ENCODE peak calls at places on chromosomes 3 and 15, in nine cellular contexts. One of them, this sample, is unnamed.

GRCh38 chr15:78242128-78242527 is 7.8 kb upstream of the ACSBG1 start:
- DNase-seq in heart right ventricle: no peak
- DNase-seq in Panc1: no peak
- DNase-seq in kidney epithelial cell: no peak
- DNase-seq in cardiac fibroblast: peak; percentile 32
- DNase-seq in cardiac muscle cell: peak; percentile 26
- DNase-seq in AG09309: no peak
- DNase-seq in astrocyte of the spinal cord: no peak
- DNase-seq in colonic mucosa: peak; percentile 59
- DNase-seq in this sample: no peak

GRCh38 chr3:74314696-74315095 is 299.8 kb downstream of the CNTN3 start:
- DNase-seq in heart right ventricle: no peak
- DNase-seq in Panc1: no peak
- DNase-seq in kidney epithelial cell: no peak
- DNase-seq in cardiac fibroblast: peak; percentile 43
- DNase-seq in cardiac muscle cell: no peak
- DNase-seq in AG09309: no peak
- DNase-seq in astrocyte of the spinal cord: no peak
- DNase-seq in colonic mucosa: no peak
- DNase-seq in this sample: peak; percentile 73

GRCh38 chr15:68982976-68983550 is 31.4 kb upstream of the NOX5 start:
- DNase-seq in heart right ventricle: no peak
- DNase-seq in Panc1: no peak
- DNase-seq in kidney epithelial cell: no peak
- DNase-seq in cardiac fibroblast: no peak
- DNase-seq in cardiac muscle cell: no peak
- DNase-seq in AG09309: no peak
- DNase-seq in astrocyte of the spinal cord: no peak
- DNase-seq in colonic mucosa: no peak
- DNase-seq in this sample: no peak

GRCh38 chr3:97353176-97353575 is 411.4 kb upstream of the ARL6 start:
- DNase-seq in heart right ventricle: no peak
- DNase-seq in Panc1: no peak
- DNase-seq in kidney epithelial cell: no peak
- DNase-seq in cardiac fibroblast: no peak
- DNase-seq in cardiac muscle cell: no peak
- DNase-seq in AG09309: no peak
- DNase-seq in astrocyte of the spinal cord: no peak
- DNase-seq in colonic mucosa: no peak
- DNase-seq in this sample: no peak

GRCh38 chr3:190005343-190006113 is 115.2 kb downstream of the P3H2 start:
- DNase-seq in heart right ventricle: no peak
- DNase-seq in Panc1: no peak
- DNase-seq in kidney epithelial cell: no peak
- DNase-seq in cardiac fibroblast: no peak
- DNase-seq in cardiac muscle cell: no peak
- DNase-seq in AG09309: no peak
- DNase-seq in astrocyte of the spinal cord: no peak
- DNase-seq in colonic mucosa: no peak
- DNase-seq in this sample: no peak

GRCh38 chr3:149215474-149215873 is 6.2 kb downstream of the CP start:
- DNase-seq in heart right ventricle: no peak
- DNase-seq in Panc1: no peak
- DNase-seq in kidney epithelial cell: no peak
- DNase-seq in cardiac fibroblast: no peak
- DNase-seq in cardiac muscle cell: peak; percentile 35
- DNase-seq in AG09309: no peak
- DNase-seq in astrocyte of the spinal cord: no peak
- DNase-seq in colonic mucosa: no peak
- DNase-seq in this sample: no peak

GRCh38 chr15:74983725-74984231 is 11.6 kb upstream of the SCAMP5 start:
- DNase-seq in heart right ventricle: no peak
- DNase-seq in Panc1: no peak
- DNase-seq in kidney epithelial cell: no peak
- DNase-seq in cardiac fibroblast: no peak
- DNase-seq in cardiac muscle cell: no peak
- DNase-seq in AG09309: no peak
- DNase-seq in astrocyte of the spinal cord: no peak
- DNase-seq in colonic mucosa: no peak
- DNase-seq in this sample: no peak

GRCh38 chr3:12891985-12892839 is 50.8 kb upstream of the RPL32 start:
- DNase-seq in heart right ventricle: no peak
- DNase-seq in Panc1: peak; percentile 33
- DNase-seq in kidney epithelial cell: no peak
- DNase-seq in cardiac fibroblast: peak; percentile 73
- DNase-seq in cardiac muscle cell: peak; percentile 76
- DNase-seq in AG09309: peak; percentile 8
- DNase-seq in astrocyte of the spinal cord: peak; percentile 57
- DNase-seq in colonic mucosa: peak; percentile 40
- DNase-seq in this sample: peak; percentile 41

GRCh38 chr3:180684807-180685206 is 5.5 kb upstream of the CCDC39 start:
- DNase-seq in heart right ventricle: no peak
- DNase-seq in Panc1: no peak
- DNase-seq in kidney epithelial cell: no peak
- DNase-seq in cardiac fibroblast: no peak
- DNase-seq in cardiac muscle cell: no peak
- DNase-seq in AG09309: no peak
- DNase-seq in astrocyte of the spinal cord: no peak
- DNase-seq in colonic mucosa: no peak
- DNase-seq in this sample: no peak

GRCh38 chr3:171028779-171029232 is 2.3 kb upstream of the SLC2A2 start:
- DNase-seq in heart right ventricle: no peak
- DNase-seq in Panc1: no peak
- DNase-seq in kidney epithelial cell: peak; percentile 57
- DNase-seq in cardiac fibroblast: peak; percentile 95
- DNase-seq in cardiac muscle cell: peak; percentile 94
- DNase-seq in AG09309: peak; percentile 61
- DNase-seq in astrocyte of the spinal cord: peak; percentile 80
- DNase-seq in colonic mucosa: no peak
- DNase-seq in this sample: peak; percentile 88

GRCh38 chr15:78943692-78944091 is 1.2 kb downstream of the CTSH start:
- DNase-seq in heart right ventricle: no peak
- DNase-seq in Panc1: no peak
- DNase-seq in kidney epithelial cell: no peak
- DNase-seq in cardiac fibroblast: no peak
- DNase-seq in cardiac muscle cell: no peak
- DNase-seq in AG09309: no peak
- DNase-seq in astrocyte of the spinal cord: no peak
- DNase-seq in colonic mucosa: no peak
- DNase-seq in this sample: no peak

GRCh38 chr3:197458906-197459470 is 96.8 kb downstream of the BDH1 start:
- DNase-seq in heart right ventricle: no peak
- DNase-seq in Panc1: no peak
- DNase-seq in kidney epithelial cell: no peak
- DNase-seq in cardiac fibroblast: no peak
- DNase-seq in cardiac muscle cell: no peak
- DNase-seq in AG09309: no peak
- DNase-seq in astrocyte of the spinal cord: no peak
- DNase-seq in colonic mucosa: peak; percentile 66
- DNase-seq in this sample: no peak

GRCh38 chr3:13282986-13283876 is 136.9 kb downstream of the NUP210 start:
- DNase-seq in heart right ventricle: peak; percentile 46
- DNase-seq in Panc1: no peak
- DNase-seq in kidney epithelial cell: no peak
- DNase-seq in cardiac fibroblast: no peak
- DNase-seq in cardiac muscle cell: no peak
- DNase-seq in AG09309: no peak
- DNase-seq in astrocyte of the spinal cord: no peak
- DNase-seq in colonic mucosa: no peak
- DNase-seq in this sample: peak; percentile 31

GRCh38 chr3:113441051-113441770 is at the start of gene CFAP44:
- DNase-seq in heart right ventricle: peak; percentile 82
- DNase-seq in Panc1: no peak
- DNase-seq in kidney epithelial cell: no peak
- DNase-seq in cardiac fibroblast: peak; percentile 75
- DNase-seq in cardiac muscle cell: peak; percentile 90
- DNase-seq in AG09309: no peak
- DNase-seq in astrocyte of the spinal cord: peak; percentile 72
- DNase-seq in colonic mucosa: peak; percentile 85
- DNase-seq in this sample: peak; percentile 21

GRCh38 chr3:41202075-41202833 is 2.9 kb downstream of the CTNNB1 start:
- DNase-seq in heart right ventricle: no peak
- DNase-seq in Panc1: no peak
- DNase-seq in kidney epithelial cell: no peak
- DNase-seq in cardiac fibroblast: no peak
- DNase-seq in cardiac muscle cell: no peak
- DNase-seq in AG09309: no peak
- DNase-seq in astrocyte of the spinal cord: peak; percentile 16
- DNase-seq in colonic mucosa: no peak
- DNase-seq in this sample: no peak

GRCh38 chr3:41204369-41204768 is 5.1 kb downstream of the CTNNB1 start:
- DNase-seq in heart right ventricle: no peak
- DNase-seq in Panc1: no peak
- DNase-seq in kidney epithelial cell: no peak
- DNase-seq in cardiac fibroblast: no peak
- DNase-seq in cardiac muscle cell: no peak
- DNase-seq in AG09309: no peak
- DNase-seq in astrocyte of the spinal cord: no peak
- DNase-seq in colonic mucosa: no peak
- DNase-seq in this sample: no peak

GRCh38 chr3:41205591-41205990 is 6.3 kb downstream of the CTNNB1 start:
- DNase-seq in heart right ventricle: no peak
- DNase-seq in Panc1: no peak
- DNase-seq in kidney epithelial cell: no peak
- DNase-seq in cardiac fibroblast: no peak
- DNase-seq in cardiac muscle cell: no peak
- DNase-seq in AG09309: no peak
- DNase-seq in astrocyte of the spinal cord: no peak
- DNase-seq in colonic mucosa: no peak
- DNase-seq in this sample: no peak

GRCh38 chr3:41200669-41201021 is 1.3 kb downstream of the CTNNB1 start:
- DNase-seq in heart right ventricle: no peak
- DNase-seq in Panc1: no peak
- DNase-seq in kidney epithelial cell: no peak
- DNase-seq in cardiac fibroblast: peak; percentile 57
- DNase-seq in cardiac muscle cell: peak; percentile 64
- DNase-seq in AG09309: no peak
- DNase-seq in astrocyte of the spinal cord: peak; percentile 70
- DNase-seq in colonic mucosa: peak; percentile 41
- DNase-seq in this sample: peak; percentile 35

GRCh38 chr3:41202834-41203345 is 3.6 kb downstream of the CTNNB1 start:
- DNase-seq in heart right ventricle: no peak
- DNase-seq in Panc1: no peak
- DNase-seq in kidney epithelial cell: no peak
- DNase-seq in cardiac fibroblast: peak; percentile 70
- DNase-seq in cardiac muscle cell: peak; percentile 73
- DNase-seq in AG09309: no peak
- DNase-seq in astrocyte of the spinal cord: peak; percentile 73
- DNase-seq in colonic mucosa: no peak
- DNase-seq in this sample: peak; percentile 71
- H3K4me3 ChIP-seq in heart right ventricle: peak overlapping the region; percentile 80
- H3K4me3 ChIP-seq in Panc1: peak overlapping the region; percentile 89
- H3K4me3 ChIP-seq in kidney epithelial cell: no peak overlapping the region
- H3K4me3 ChIP-seq in cardiac fibroblast: no peak overlapping the region
- H3K4me3 ChIP-seq in cardiac muscle cell: peak overlapping the region; percentile 97
- H3K4me3 ChIP-seq in AG09309: no peak overlapping the region
- H3K4me3 ChIP-seq in astrocyte of the spinal cord: peak overlapping the region; percentile 97
- H3K4me3 ChIP-seq in colonic mucosa: no peak overlapping the region
- H3K4me3 ChIP-seq in this sample: no peak overlapping the region

DNA sequence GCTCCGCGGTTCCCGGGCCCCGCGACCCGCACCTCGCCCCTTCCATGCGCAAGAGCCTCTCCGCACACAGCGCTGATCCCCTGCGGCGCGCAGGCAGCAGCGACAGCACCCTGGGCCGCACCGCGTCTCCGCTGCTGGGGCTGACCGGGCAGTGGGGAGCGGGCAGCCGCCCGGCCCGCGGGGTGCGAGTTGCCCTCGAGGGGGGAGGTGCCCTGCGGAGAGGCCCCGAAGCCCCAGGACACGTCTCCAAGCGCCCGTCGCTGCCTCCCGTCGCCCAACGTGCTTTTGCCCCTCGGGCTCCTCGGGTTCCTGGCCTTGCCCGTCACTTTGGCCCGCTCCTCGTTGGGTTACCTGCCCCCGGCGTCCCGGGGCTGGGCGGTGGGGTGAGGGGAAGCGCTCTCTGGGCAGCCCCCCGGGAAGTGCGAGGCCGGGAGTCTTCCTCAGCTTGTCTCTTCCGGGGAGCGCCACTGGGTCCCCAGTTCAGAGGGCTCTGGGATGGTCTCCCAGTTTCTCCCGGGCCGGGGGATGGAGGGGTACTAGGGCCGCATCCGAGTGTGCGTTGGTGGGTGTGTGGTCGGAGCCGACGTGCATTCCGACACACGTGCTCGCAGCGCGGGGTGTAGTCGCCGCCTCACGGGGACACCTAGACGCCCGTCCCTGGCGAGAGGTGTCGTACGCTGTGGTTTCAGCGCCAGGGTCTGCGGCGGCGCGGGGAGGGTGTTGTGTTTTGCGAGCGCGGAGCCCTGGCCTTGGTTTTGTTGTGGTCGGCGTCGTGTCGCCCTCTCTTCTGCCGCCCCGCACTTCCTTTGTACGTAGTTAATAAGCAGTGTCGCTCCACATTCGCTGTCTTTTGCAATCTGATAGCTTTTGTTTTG is 1.9 kb downstream of the IGF1R start:
- DNase-seq in heart right ventricle: peak; percentile 39
- DNase-seq in Panc1: no peak
- DNase-seq in kidney epithelial cell: no peak
- DNase-seq in cardiac fibroblast: peak; percentile 38
- DNase-seq in cardiac muscle cell: no peak
- DNase-seq in AG09309: no peak
- DNase-seq in astrocyte of the spinal cord: no peak
- DNase-seq in colonic mucosa: peak; percentile 53
- DNase-seq in this sample: peak; percentile 60
- TF ChIP-seq CTCF in heart right ventricle: no peak
- TF ChIP-seq CTCF in Panc1: no peak
- TF ChIP-seq CTCF in kidney epithelial cell: no peak
- TF ChIP-seq CTCF in cardiac fibroblast: no peak
- TF ChIP-seq CTCF in cardiac muscle cell: no peak
- TF ChIP-seq CTCF in AG09309: no peak
- TF ChIP-seq CTCF in astrocyte of the spinal cord: no peak
- TF ChIP-seq CTCF in colonic mucosa: no peak
- TF ChIP-seq CTCF in this sample: no peak

DNA sequence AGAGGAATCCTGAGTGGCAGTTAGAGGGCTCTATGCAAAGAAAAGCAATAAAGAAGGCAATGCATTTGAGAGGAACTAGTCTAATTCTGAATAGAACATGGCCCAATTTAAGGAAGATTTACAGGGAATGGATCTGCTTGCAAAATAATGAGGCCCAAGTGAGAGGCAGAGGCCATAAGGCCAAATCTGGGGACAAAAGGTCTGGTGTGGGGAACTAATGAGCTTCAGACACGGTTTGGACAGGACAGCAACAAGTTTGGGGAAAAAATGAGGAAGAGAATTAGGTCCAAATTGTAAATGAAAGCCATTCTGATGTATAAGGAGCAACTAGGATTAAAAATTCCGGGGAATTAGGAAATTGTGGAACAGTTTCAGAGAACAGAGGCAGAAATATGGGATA is 73.9 kb downstream of the RBPMS2 start:
- DNase-seq in heart right ventricle: no peak
- DNase-seq in Panc1: no peak
- DNase-seq in kidney epithelial cell: no peak
- DNase-seq in cardiac fibroblast: no peak
- DNase-seq in cardiac muscle cell: no peak
- DNase-seq in AG09309: no peak
- DNase-seq in astrocyte of the spinal cord: no peak
- DNase-seq in colonic mucosa: no peak
- DNase-seq in this sample: no peak
- H3K4me3 ChIP-seq in heart right ventricle: peak overlapping the region; percentile 92
- H3K4me3 ChIP-seq in Panc1: peak overlapping the region; percentile 62
- H3K4me3 ChIP-seq in kidney epithelial cell: peak overlapping the region; percentile 95
- H3K4me3 ChIP-seq in cardiac fibroblast: peak overlapping the region; percentile 1
- H3K4me3 ChIP-seq in cardiac muscle cell: peak overlapping the region; percentile 83
- H3K4me3 ChIP-seq in AG09309: peak overlapping the region; percentile 17
- H3K4me3 ChIP-seq in astrocyte of the spinal cord: peak overlapping the region; percentile 69
- H3K4me3 ChIP-seq in colonic mucosa: peak overlapping the region; percentile 80
- H3K4me3 ChIP-seq in this sample: peak overlapping the region; percentile 81

GRCh38 chr3:131277836-131278497 is 103.6 kb upstream of the NUDT16 start:
- DNase-seq in heart right ventricle: no peak
- DNase-seq in Panc1: no peak
- DNase-seq in kidney epithelial cell: no peak
- DNase-seq in cardiac fibroblast: peak; percentile 36
- DNase-seq in cardiac muscle cell: peak; percentile 43
- DNase-seq in AG09309: no peak
- DNase-seq in astrocyte of the spinal cord: peak; percentile 47
- DNase-seq in colonic mucosa: no peak
- DNase-seq in this sample: peak; percentile 45
- TF ChIP-seq CTCF in heart right ventricle: no peak
- TF ChIP-seq CTCF in Panc1: no peak
- TF ChIP-seq CTCF in kidney epithelial cell: no peak
- TF ChIP-seq CTCF in cardiac fibroblast: no peak
- TF ChIP-seq CTCF in cardiac muscle cell: no peak
- TF ChIP-seq CTCF in AG09309: no peak
- TF ChIP-seq CTCF in astrocyte of the spinal cord: no peak
- TF ChIP-seq CTCF in colonic mucosa: no peak
- TF ChIP-seq CTCF in this sample: no peak